ENCODE peak calls at places on chromosome 17, in five cellular contexts. One of them, this sample, is unnamed.

GRCh38 chr17:15945493-15946209 is 721 bp downstream of the ADORA2B start:
- DNase-seq in left lung: no peak
- DNase-seq in Panc1: no peak
- DNase-seq in neural crest cell: no peak
- DNase-seq in K562: peak; percentile 55
- DNase-seq in this sample: no peak

GRCh38 chr17:47400333-47400732 is 76.6 kb downstream of the EFCAB13 start:
- DNase-seq in neural crest cell: no peak
- DNase-seq in Panc1: no peak
- DNase-seq in left lung: no peak
- DNase-seq in K562: no peak
- DNase-seq in this sample: no peak

GRCh38 chr17:47119746-47120520 is 69.2 kb downstream of the CDC27 start:
- DNase-seq in left lung: no peak
- DNase-seq in K562: no peak
- DNase-seq in neural crest cell: no peak
- DNase-seq in Panc1: no peak
- DNase-seq in this sample: no peak

GRCh38 chr17:9237661-9238301 is 216.5 kb downstream of the NTN1 start:
- DNase-seq in neural crest cell: peak; percentile 64
- DNase-seq in left lung: no peak
- DNase-seq in Panc1: no peak
- DNase-seq in K562: no peak
- DNase-seq in this sample: no peak

GRCh38 chr17:68963958-68964357 is 8.8 kb upstream of the ABCA8 start:
- DNase-seq in K562: no peak
- DNase-seq in neural crest cell: no peak
- DNase-seq in left lung: no peak
- DNase-seq in Panc1: no peak
- DNase-seq in this sample: no peak

GRCh38 chr17:66654341-66654740 is 180.6 kb upstream of the CACNG5 start:
- DNase-seq in neural crest cell: no peak
- DNase-seq in left lung: no peak
- DNase-seq in K562: no peak
- DNase-seq in Panc1: no peak
- DNase-seq in this sample: no peak

GRCh38 chr17:42387663-42388380 is 420 bp downstream of the STAT3 start:
- DNase-seq in left lung: peak; percentile 52
- DNase-seq in neural crest cell: peak; percentile 36
- DNase-seq in Panc1: no peak
- DNase-seq in K562: peak; percentile 48
- DNase-seq in this sample: no peak

GRCh38 chr17:32636593-32637218 is 149.9 kb downstream of the CDK5R1 start:
- DNase-seq in Panc1: no peak
- DNase-seq in left lung: no peak
- DNase-seq in K562: no peak
- DNase-seq in neural crest cell: no peak
- DNase-seq in this sample: no peak

GRCh38 chr17:4827399-4827798 is 5.7 kb upstream of the MINK1 start:
- DNase-seq in neural crest cell: no peak
- DNase-seq in K562: no peak
- DNase-seq in left lung: no peak
- DNase-seq in Panc1: no peak
- DNase-seq in this sample: no peak

GRCh38 chr17:4856271-4856936 is 23.3 kb downstream of the MINK1 start:
- DNase-seq in neural crest cell: no peak
- DNase-seq in Panc1: no peak
- DNase-seq in K562: no peak
- DNase-seq in left lung: no peak
- DNase-seq in this sample: no peak

GRCh38 chr17:31274252-31274651 is 22.8 kb downstream of the OMG start:
- DNase-seq in left lung: no peak
- DNase-seq in K562: no peak
- DNase-seq in neural crest cell: no peak
- DNase-seq in Panc1: no peak
- DNase-seq in this sample: no peak

GRCh38 chr17:57989011-57989345 is 924 bp upstream of the VEZF1 start:
- DNase-seq in neural crest cell: no peak
- DNase-seq in K562: peak; percentile 37
- DNase-seq in left lung: no peak
- DNase-seq in Panc1: no peak
- DNase-seq in this sample: no peak

GRCh38 chr17:7590743-7591142 is 849 bp upstream of the SOX15 start:
- DNase-seq in Panc1: no peak
- DNase-seq in neural crest cell: no peak
- DNase-seq in left lung: no peak
- DNase-seq in K562: no peak
- DNase-seq in this sample: no peak

GRCh38 chr17:63345598-63345997 is 100.5 kb downstream of the CYB561 start:
- DNase-seq in Panc1: no peak
- DNase-seq in neural crest cell: no peak
- DNase-seq in K562: no peak
- DNase-seq in left lung: no peak
- DNase-seq in this sample: no peak

GRCh38 chr17:76529643-76530488 is 7.6 kb downstream of the CYGB start:
- DNase-seq in neural crest cell: no peak
- DNase-seq in Panc1: no peak
- DNase-seq in left lung: peak; percentile 80
- DNase-seq in K562: peak; percentile 87
- DNase-seq in this sample: no peak

GRCh38 chr17:77598241-77598620 is 360.3 kb upstream of the TNRC6C start:
- DNase-seq in K562: no peak
- DNase-seq in left lung: no peak
- DNase-seq in neural crest cell: no peak
- DNase-seq in Panc1: no peak
- DNase-seq in this sample: no peak

GRCh38 chr17:15651001-15651582 is 31.6 kb upstream of the FBXW10B start:
- DNase-seq in Panc1: peak; percentile 33
- DNase-seq in neural crest cell: no peak
- DNase-seq in K562: no peak
- DNase-seq in left lung: peak; percentile 40
- DNase-seq in this sample: no peak

DNA sequence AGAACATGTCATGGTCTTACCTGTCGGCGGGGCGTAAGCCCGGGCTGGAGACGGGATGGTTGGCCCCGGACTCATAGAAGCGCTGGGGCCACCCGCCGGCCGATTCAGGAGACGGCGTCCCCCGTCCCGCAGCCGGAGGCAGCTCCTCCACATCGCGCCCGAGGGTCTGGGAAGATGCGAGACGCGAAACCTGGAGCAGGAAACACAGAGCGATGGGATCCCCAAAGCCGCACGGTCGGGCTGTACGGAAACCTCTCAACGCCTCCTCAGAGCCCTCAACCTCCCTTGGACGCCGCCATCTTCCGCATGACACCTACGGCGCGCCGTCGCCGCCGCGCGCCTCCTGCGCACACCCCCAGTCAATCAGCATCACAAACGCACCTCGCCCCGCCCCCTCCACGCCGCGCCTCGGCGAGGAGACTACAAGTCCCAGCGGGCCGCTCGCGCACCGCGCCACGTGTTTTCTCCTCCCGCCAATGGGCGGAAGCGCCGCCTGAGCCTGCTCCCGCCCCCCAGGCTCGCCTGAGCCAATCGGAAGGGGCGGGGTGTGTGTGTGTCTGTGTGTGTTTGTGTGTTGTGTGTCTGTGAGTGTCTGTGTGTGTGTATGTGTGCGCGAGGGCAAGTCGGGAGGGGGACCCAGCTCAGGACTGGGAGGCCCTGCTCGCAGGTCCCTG is at the start of the genes ATPAF2 and GID4:
- DNase-seq in left lung: peak; percentile 100
- DNase-seq in K562: peak; percentile 93
- DNase-seq in Panc1: peak; percentile 92
- DNase-seq in neural crest cell: peak; percentile 100
- DNase-seq in this sample: peak; percentile 98
- TF ChIP-seq CTCF in left lung: no peak
- TF ChIP-seq CTCF in K562: no peak
- TF ChIP-seq CTCF in Panc1: no peak
- TF ChIP-seq CTCF in neural crest cell: peak; percentile 37
- TF ChIP-seq CTCF in this sample: no peak

DNA sequence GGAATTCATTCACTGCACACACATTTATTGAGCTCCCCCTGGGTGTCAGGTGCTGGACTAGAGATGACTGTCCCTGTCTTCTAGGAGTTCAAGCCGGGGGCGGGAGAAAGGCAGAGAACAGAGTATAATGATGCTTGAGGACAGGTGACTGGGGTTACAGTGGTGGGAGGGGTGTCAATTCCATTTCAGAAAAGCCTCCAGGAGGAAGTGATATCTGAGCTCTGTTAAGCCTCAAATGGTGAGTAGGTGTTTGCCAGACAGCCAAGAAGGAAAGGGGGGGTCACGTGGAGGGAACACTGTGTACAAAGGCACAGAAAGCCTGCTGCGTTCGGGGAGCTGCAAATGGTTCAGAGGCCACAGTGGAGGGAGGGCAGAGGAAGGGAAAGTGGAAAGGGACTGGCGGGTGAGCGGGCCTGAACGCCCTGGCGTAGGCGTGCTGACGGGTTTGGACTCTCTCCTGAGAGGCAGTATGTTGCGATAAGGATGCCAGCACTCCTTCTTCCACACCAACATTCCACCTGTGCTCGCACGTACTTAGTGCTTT is 9.7 kb upstream of the NXPH3 start:
- DNase-seq in left lung: peak; percentile 83
- DNase-seq in K562: no peak
- DNase-seq in Panc1: no peak
- DNase-seq in neural crest cell: no peak
- DNase-seq in this sample: no peak
- TF ChIP-seq CTCF in left lung: no peak
- TF ChIP-seq CTCF in K562: no peak
- TF ChIP-seq CTCF in Panc1: no peak
- TF ChIP-seq CTCF in neural crest cell: no peak
- TF ChIP-seq CTCF in this sample: no peak

DNA sequence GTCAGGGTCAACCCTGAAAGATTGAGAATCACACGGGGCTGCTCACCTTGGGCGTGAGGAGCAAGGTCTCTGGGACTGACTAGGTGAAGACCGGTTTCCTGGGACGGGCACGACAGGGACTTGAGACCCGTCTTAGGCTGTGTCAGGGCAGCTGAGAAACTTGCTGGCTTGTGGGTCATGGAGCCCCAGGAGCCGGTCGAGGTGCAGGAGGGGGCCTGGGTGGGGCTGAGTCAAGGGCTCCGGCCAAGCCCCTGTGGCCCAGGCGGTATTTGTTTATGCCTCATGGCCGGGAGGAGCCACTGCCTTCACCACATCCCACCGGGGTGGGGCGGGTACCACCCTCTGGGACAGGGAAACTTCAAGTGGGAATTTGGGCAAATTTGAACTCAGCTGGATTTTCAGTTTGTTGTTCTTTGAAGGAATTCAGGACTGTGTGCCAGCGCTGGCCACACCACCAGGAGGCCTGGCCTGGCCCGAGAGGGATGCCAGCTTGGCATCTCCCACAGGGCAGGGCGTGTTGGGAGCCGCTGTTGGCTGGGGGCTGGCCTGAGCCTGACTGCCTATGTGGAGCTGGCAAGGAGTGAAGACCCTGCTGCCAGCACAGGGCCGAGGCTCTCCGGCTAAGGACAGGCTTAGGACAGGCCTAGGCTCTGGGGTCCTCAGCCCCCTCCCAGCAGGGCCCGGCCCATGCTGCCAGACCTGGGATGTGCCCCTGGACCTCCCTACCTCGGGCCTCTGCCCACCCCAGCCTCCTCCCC is 116.1 kb downstream of the METRNL start:
- DNase-seq in neural crest cell: no peak
- DNase-seq in left lung: peak; percentile 32
- DNase-seq in Panc1: no peak
- DNase-seq in K562: peak; percentile 44
- DNase-seq in this sample: no peak
- TF ChIP-seq CTCF in neural crest cell: no peak
- TF ChIP-seq CTCF in left lung: no peak
- TF ChIP-seq CTCF in Panc1: no peak
- TF ChIP-seq CTCF in K562: no peak
- TF ChIP-seq CTCF in this sample: no peak

GRCh38 chr17:39838784-39839183 is 25.3 kb downstream of the IKZF3 start:
- DNase-seq in neural crest cell: no peak
- DNase-seq in Panc1: no peak
- DNase-seq in K562: no peak
- DNase-seq in left lung: no peak
- DNase-seq in this sample: no peak

GRCh38 chr17:39838057-39838456 is 26.1 kb downstream of the IKZF3 start:
- DNase-seq in neural crest cell: no peak
- DNase-seq in left lung: no peak
- DNase-seq in Panc1: no peak
- DNase-seq in K562: no peak
- DNase-seq in this sample: no peak

GRCh38 chr17:39834017-39834416 is 30.1 kb downstream of the IKZF3 start:
- DNase-seq in K562: no peak
- DNase-seq in left lung: no peak
- DNase-seq in neural crest cell: no peak
- DNase-seq in Panc1: no peak
- DNase-seq in this sample: no peak

GRCh38 chr17:39836117-39836516 is 28.0 kb downstream of the IKZF3 start:
- DNase-seq in neural crest cell: no peak
- DNase-seq in K562: no peak
- DNase-seq in left lung: no peak
- DNase-seq in Panc1: no peak
- DNase-seq in this sample: no peak

DNA sequence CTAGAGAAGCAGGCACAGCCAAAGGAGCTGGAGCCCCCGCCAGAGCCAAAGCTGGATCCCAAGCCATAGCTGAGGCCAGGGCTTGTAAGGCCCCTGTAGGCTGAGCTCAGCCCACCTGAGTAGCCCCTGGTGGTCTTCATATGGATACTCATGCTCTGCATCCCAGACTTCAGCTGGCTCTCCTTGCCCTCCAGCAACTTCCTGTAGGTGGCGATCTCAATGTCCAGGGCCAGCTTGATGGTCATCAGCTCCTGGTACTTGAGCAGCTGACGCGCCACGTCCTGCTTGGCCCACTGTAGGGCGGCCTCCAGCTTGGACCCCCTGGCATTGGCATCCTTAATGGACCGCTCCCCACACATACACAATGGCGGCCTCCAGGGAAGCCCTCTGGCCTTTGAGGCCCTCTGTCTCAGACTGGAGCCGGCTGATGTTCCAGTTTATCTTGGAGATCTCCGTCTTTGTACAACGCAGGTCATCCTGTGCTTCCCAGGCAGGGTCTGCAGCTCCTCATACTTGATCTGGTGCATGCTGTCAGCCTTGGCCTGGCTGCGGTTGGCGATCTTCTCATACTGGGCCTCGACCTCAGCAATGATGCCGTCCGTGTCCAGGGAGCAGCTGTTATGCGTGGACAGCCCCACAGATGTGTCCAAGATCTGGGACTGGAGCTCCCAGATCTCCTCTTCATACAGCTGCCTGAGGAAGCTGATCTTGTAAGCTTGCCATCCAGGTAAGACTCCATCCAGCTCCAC is 28.9 kb downstream of the IKZF3 start:
- DNase-seq in left lung: no peak
- DNase-seq in neural crest cell: no peak
- DNase-seq in Panc1: no peak
- DNase-seq in K562: no peak
- DNase-seq in this sample: no peak
- TF ChIP-seq CTCF in left lung: no peak
- TF ChIP-seq CTCF in neural crest cell: no peak
- TF ChIP-seq CTCF in Panc1: no peak
- TF ChIP-seq CTCF in K562: peak; percentile 40
- TF ChIP-seq CTCF in this sample: peak; percentile 2

DNA sequence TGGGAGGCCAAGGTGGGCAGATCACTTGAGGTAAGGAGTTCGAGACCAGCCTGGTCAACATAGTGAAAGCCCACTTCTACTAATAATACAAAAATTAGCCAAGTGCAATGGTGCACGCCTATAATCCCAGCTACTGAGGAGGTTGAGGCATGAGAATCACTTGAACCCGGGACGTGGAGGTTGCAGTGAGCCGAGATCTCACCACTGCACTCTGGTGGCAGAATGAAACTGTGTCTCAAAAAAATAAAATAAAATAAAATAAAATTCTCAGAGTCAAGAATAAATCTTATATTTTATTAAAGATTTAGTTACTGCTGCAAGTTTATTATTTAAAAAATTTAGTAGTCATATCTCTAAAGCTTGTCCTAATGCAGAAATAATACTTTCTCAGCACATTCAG is 29.7 kb downstream of the ARL4D start:
- DNase-seq in left lung: no peak
- DNase-seq in K562: no peak
- DNase-seq in neural crest cell: no peak
- DNase-seq in Panc1: no peak
- DNase-seq in this sample: no peak
- TF ChIP-seq CTCF in left lung: no peak
- TF ChIP-seq CTCF in K562: no peak
- TF ChIP-seq CTCF in neural crest cell: peak; percentile 30
- TF ChIP-seq CTCF in Panc1: no peak
- TF ChIP-seq CTCF in this sample: no peak

This sample was measured in GM13977.